ENCODE peak calls at places on chromosomes 13 and 19, in eight cellular contexts. E, H, W, X, L, D, K and Z are unnamed samples.

GRCh38 chr13:46321494-46322225 is 65.4 kb downstream of the RUBCNL start:
- DNase-seq in E (peak), H (peak), W (peak), X (peak), L (peak), D (peak), K (peak), Z (no peak)

GRCh38 chr13:33183431-33184130 is 102.0 kb downstream of the STARD13 start:
- DNase-seq in E (peak), H (no peak), W (no peak), X (no peak), L (no peak), D (no peak), K (peak), Z (no peak)

GRCh38 chr13:51832471-51833152 is 12.4 kb downstream of the TMEM272 start:
- DNase-seq in E (no peak), H (no peak), W (peak), X (peak), L (peak), D (peak), K (peak), Z (no peak)

GRCh38 chr19:44635581-44636438 is 7.9 kb upstream of the PVR start:
- DNase-seq in E (no peak), H (no peak), W (no peak), X (no peak), L (peak), D (no peak), K (peak), Z (no peak)

GRCh38 chr19:6276447-6276846 is 3.3 kb downstream of the MLLT1 start:
- DNase-seq in E (peak), H (no peak), W (peak), X (no peak), L (peak), D (peak), K (peak), Z (peak)

GRCh38 chr13:87331178-87331577 is 340.0 kb upstream of the SLITRK5 start:
- DNase-seq in E (no peak), H (no peak), W (no peak), X (no peak), L (peak), D (no peak), K (no peak), Z (no peak)

GRCh38 chr19:41426952-41427646 is at the start of gene B3GNT8:
- DNase-seq in E (peak), H (peak), W (peak), X (peak), L (peak), D (peak), K (peak), Z (no peak)

GRCh38 chr13:28641600-28641926 is 17.4 kb upstream of the POMP start:
- DNase-seq in E (no peak), H (peak), W (no peak), X (no peak), L (no peak), D (no peak), K (no peak), Z (no peak)

GRCh38 chr13:97321101-97321500 is 99.0 kb downstream of the MBNL2 start:
- DNase-seq in E (no peak), H (no peak), W (no peak), X (no peak), L (no peak), D (no peak), K (no peak), Z (no peak)

GRCh38 chr19:6103217-6103644 is 7.1 kb downstream of the RFX2 start:
- DNase-seq in E (peak), H (no peak), W (no peak), X (no peak), L (peak), D (no peak), K (peak), Z (peak)

GRCh38 chr13:21663197-21663596 is 7.7 kb upstream of the FGF9 start:
- DNase-seq in E (no peak), H (peak), W (no peak), X (no peak), L (no peak), D (no peak), K (no peak), Z (no peak)

GRCh38 chr13:97276862-97277269 is 54.7 kb downstream of the MBNL2 start:
- DNase-seq in E (no peak), H (no peak), W (no peak), X (no peak), L (peak), D (no peak), K (no peak), Z (no peak)

GRCh38 chr19:57850553-57851017 is 926 bp downstream of the ZNF587 start:
- DNase-seq in E (no peak), H (peak), W (no peak), X (peak), L (peak), D (peak), K (peak), Z (no peak)

GRCh38 chr19:39265321-39265916 is 2.8 kb upstream of the IFNL2 start:
- DNase-seq in E (no peak), H (no peak), W (no peak), X (peak), L (no peak), D (no peak), K (no peak), Z (no peak)

GRCh38 chr19:9523885-9524474 is 14.5 kb downstream of the ZNF426 start:
- DNase-seq in E (no peak), H (no peak), W (no peak), X (no peak), L (peak), D (no peak), K (no peak), Z (no peak)

GRCh38 chr13:53920916-53921315 is 892.3 kb downstream of the OLFM4 start:
- DNase-seq in E (no peak), H (no peak), W (no peak), X (peak), L (no peak), D (no peak), K (no peak), Z (no peak)

GRCh38 chr19:33691736-33692135 is 70.0 kb downstream of the CHST8 start:
- DNase-seq in E (no peak), H (no peak), W (no peak), X (no peak), L (no peak), D (no peak), K (no peak), Z (no peak)

GRCh38 chr19:37990362-37990761 is 83.4 kb downstream of the SIPA1L3 start:
- DNase-seq in E (no peak), H (no peak), W (no peak), X (no peak), L (no peak), D (no peak), K (no peak), Z (no peak)

GRCh38 chr19:55640577-55641375 is at the start of gene ZNF580:
- DNase-seq in E (peak), H (peak), W (peak), X (peak), L (peak), D (peak), K (peak), Z (no peak)

GRCh38 chr19:54114340-54114826 is 1.1 kb downstream of the TFPT start:
- DNase-seq in E (no peak), H (no peak), W (no peak), X (peak), L (peak), D (peak), K (peak), Z (no peak)

GRCh38 chr13:54029226-54029625 is 1000.6 kb downstream of the OLFM4 start:
- DNase-seq in E (no peak), H (no peak), W (no peak), X (no peak), L (no peak), D (no peak), K (no peak), Z (no peak)

GRCh38 chr13:36431204-36432105 is 840 bp upstream of the CCNA1 start:
- DNase-seq in E (no peak), H (no peak), W (peak), X (no peak), L (no peak), D (no peak), K (no peak), Z (no peak)

GRCh38 chr19:2083174-2083854 is 12.8 kb downstream of the MOB3A start:
- DNase-seq in E (no peak), H (no peak), W (no peak), X (no peak), L (no peak), D (peak), K (no peak), Z (no peak)

GRCh38 chr19:22622901-22623840 is 11.0 kb upstream of the ZNF492 start:
- DNase-seq in E (no peak), H (no peak), W (no peak), X (no peak), L (no peak), D (peak), K (no peak), Z (no peak)

DNA sequence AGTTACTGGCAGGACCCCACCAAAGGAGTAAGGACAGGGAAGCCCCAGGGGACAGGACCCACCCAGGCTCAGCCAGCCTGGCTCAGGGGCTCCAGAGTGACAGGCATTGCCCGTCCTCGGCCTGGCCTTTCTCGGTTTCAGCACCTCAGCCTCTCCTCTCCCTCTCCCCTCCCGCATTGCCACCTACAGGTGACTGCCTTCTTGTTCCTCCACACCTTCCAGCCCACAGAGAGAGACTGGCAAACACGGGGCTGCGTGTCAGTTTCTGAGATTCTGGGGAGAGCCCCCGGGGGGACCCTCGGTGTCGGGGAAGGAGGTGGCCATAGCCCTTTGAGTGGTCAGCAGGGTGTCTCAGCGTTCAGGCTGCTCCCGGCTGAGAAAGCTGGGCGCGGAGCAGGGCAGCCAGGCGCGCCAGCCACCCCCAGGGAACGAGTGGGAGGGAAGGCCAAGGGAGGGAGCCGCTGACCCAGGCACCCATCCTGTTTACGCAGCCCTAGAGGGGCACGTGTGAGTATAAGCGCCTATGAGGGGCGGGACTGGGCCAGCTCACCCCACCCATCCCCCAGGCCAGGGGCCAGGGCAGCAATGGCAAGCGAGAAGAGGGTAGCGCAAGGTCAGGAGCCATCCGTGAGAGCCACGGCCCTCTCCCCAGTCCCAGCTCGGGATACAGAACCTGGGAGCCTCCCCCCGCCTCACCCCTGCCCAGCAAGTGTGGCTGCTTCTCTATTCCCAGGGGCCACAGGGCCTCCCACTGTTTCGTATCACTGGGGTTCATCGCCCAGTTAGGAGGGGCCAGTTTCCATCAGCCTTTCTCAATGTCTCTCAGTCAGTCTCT is 743 bp upstream of the DMKN start:
- DNase-seq in E (peak), H (peak), W (peak), X (peak), L (no peak), D (no peak), K (no peak), Z (no peak)
- TF ChIP-seq CTCF in E (no peak), H (peak), W (no peak), X (no peak), L (no peak), D (no peak), K (no peak), Z (no peak)

DNA sequence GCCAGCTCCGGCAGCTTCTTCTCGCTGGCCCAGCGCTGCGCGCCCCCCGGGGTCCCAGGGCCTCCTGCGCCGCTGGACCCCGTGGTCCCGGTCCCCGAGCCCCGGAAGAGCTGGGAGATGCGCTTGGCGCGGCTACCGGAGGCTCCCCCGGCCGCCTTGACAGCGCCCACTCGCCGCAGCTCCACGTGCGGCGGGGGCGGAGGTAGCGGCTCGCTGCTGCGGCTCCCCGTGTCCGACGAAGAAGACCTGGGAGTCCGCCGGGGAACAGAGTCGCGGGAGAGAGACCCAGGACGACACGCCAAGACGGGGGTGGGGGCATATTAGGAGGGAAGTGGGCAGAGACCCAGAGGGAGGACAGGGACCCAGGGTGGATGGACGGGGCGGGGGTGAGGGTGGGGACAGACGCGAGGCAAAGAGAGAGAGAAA is 997 bp downstream of the RASIP1 start:
- DNase-seq in E (no peak), H (no peak), W (no peak), X (no peak), L (no peak), D (peak), K (no peak), Z (no peak)
- H3K4me3 ChIP-seq in E (peak), H (no peak), W (peak), X (peak), L (no peak), D (peak), K (peak), Z (peak)

DNA sequence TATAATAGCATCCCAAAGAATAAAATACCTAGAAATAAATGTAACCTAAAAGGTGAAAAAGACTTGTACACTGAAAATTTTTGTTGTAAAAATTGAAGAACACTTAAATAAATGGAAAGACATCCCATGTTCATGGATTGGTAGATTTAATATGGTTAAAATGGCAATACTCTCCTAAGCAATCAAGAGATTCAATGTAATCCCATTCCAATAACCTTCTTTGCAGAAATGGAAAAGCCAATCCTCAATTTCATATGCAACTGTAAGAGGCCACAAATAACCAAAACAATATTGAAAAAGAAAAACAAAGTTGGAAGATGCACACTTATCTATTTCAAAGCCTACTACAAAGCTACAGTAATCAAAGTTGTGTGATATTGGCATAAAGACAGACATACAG is 17.7 kb downstream of the DZIP1 start:
- DNase-seq in E (no peak), H (no peak), W (no peak), X (no peak), L (no peak), D (no peak), K (no peak), Z (no peak)
- TF ChIP-seq CTCF in E (no peak), H (no peak), W (no peak), X (no peak), L (no peak), D (no peak), K (no peak), Z (no peak)

GRCh38 chr13:113319371-113319770 is 22.3 kb downstream of the LAMP1 start:
- DNase-seq in E (no peak), H (no peak), W (no peak), X (no peak), L (no peak), D (no peak), K (no peak), Z (no peak)

GRCh38 chr13:113320226-113320875 is 23.3 kb downstream of the LAMP1 start:
- DNase-seq in E (no peak), H (no peak), W (no peak), X (no peak), L (no peak), D (no peak), K (no peak), Z (no peak)

GRCh38 chr13:113322890-113323651 is 26.0 kb downstream of the LAMP1 start:
- DNase-seq in E (no peak), H (no peak), W (peak), X (no peak), L (no peak), D (no peak), K (no peak), Z (no peak)

GRCh38 chr13:113322043-113322461 is 25.0 kb downstream of the LAMP1 start:
- DNase-seq in E (no peak), H (no peak), W (no peak), X (no peak), L (peak), D (no peak), K (no peak), Z (no peak)

GRCh38 chr13:113321546-113321945 is 24.5 kb downstream of the LAMP1 start:
- DNase-seq in E (no peak), H (no peak), W (no peak), X (no peak), L (no peak), D (no peak), K (no peak), Z (no peak)
- H3K4me3 ChIP-seq in E (no peak), H (no peak), W (no peak), X (no peak), L (no peak), D (no peak), K (no peak), Z (no peak)

GRCh38 chr13:39415003-39415402 is 188.0 kb downstream of the LHFPL6 start:
- DNase-seq in E (no peak), H (peak), W (no peak), X (no peak), L (peak), D (no peak), K (no peak), Z (no peak)

GRCh38 chr13:39417643-39418042 is 185.3 kb downstream of the LHFPL6 start:
- DNase-seq in E (peak), H (no peak), W (no peak), X (no peak), L (peak), D (no peak), K (peak), Z (peak)

GRCh38 chr13:39417131-39417530 is 185.9 kb downstream of the LHFPL6 start:
- DNase-seq in E (no peak), H (no peak), W (peak), X (peak), L (no peak), D (peak), K (no peak), Z (no peak)

GRCh38 chr13:39414339-39414738 is 188.7 kb downstream of the LHFPL6 start:
- DNase-seq in E (no peak), H (no peak), W (no peak), X (no peak), L (no peak), D (no peak), K (no peak), Z (no peak)

GRCh38 chr13:39415403-39415802 is 187.6 kb downstream of the LHFPL6 start:
- DNase-seq in E (peak), H (no peak), W (peak), X (peak), L (peak), D (peak), K (peak), Z (no peak)
- TF ChIP-seq CTCF in E (peak), H (peak), W (peak), X (peak), L (peak), D (peak), K (peak), Z (peak)

GRCh38 chr19:45779231-45780145 is 2.8 kb downstream of the DMPK start:
- DNase-seq in E (peak), H (peak), W (peak), X (peak), L (no peak), D (peak), K (no peak), Z (no peak)
- H3K4me3 ChIP-seq in E (no peak), H (peak), W (peak), X (peak), L (no peak), D (no peak), K (no peak), Z (peak)

GRCh38 chr13:39149896-39150295 is 111.6 kb downstream of the NHLRC3 start:
- DNase-seq in E (no peak), H (no peak), W (no peak), X (no peak), L (no peak), D (no peak), K (no peak), Z (no peak)

GRCh38 chr13:39148513-39148961 is 110.3 kb downstream of the NHLRC3 start:
- DNase-seq in E (peak), H (no peak), W (no peak), X (no peak), L (peak), D (no peak), K (no peak), Z (peak)

GRCh38 chr13:39144391-39144790 is 106.1 kb downstream of the NHLRC3 start:
- DNase-seq in E (no peak), H (no peak), W (no peak), X (no peak), L (no peak), D (no peak), K (no peak), Z (no peak)

DNA sequence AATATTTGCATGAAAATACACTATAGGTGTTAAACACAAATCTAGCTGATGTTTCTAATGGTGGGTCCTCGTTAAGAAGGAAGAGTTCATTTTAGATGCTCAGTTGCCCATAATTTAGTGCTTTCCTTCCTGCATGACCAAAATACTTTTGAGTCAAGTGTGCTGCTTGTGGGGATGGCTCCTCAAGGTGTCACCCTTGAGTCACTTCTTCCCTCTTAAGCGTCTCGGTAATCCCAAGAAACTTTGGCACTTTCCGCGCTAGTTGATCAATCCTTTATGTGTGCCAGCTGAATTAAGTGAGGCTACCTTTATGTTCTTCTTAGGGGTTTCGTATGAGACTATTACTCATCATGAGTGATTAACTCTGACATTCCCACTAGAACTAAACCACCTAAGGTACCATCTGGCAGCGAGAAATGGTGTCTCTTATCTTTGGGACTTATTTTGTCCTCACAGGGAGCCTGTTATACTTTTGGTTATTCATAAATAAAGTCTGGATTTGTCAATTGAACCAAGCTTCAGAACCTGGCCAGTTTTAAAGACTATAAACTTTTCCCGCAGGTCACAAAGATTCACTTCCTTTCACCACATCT is 106.8 kb downstream of the NHLRC3 start:
- DNase-seq in E (peak), H (no peak), W (peak), X (peak), L (peak), D (peak), K (peak), Z (peak)
- TF ChIP-seq CTCF in E (peak), H (peak), W (peak), X (peak), L (peak), D (peak), K (peak), Z (peak)